ENCODE peak calls at places on chromosomes 1 and 21, in ten cellular contexts. S is uterus, P is heart left ventricle, Q is A549, Z is stomach, I is spleen, R is IMR-90, X is HCT116, G is sigmoid colon, A is suprapubic skin. F is an unnamed sample.

GRCh38 chr1:95041491-95042165 is 31.1 kb downstream of the ALG14 start:
- DNase-seq in G (peak), R (peak), P (peak), A (no peak), I (no peak), X (peak), S (peak), Q (peak), Z (peak), F (peak)

GRCh38 chr1:30450148-30450817 is 273.1 kb downstream of the MATN1 start:
- DNase-seq in I (peak), G (peak), P (no peak), Z (no peak), R (no peak), A (no peak), Q (no peak), S (no peak), X (no peak), F (no peak)

GRCh38 chr1:227765261-227766014 is 30.2 kb downstream of the SNAP47 start:
- DNase-seq in P (no peak), S (no peak), I (peak), Z (no peak), R (no peak), G (no peak), A (peak), X (no peak), Q (no peak), F (no peak)

GRCh38 chr21:45332981-45333582 is 45.4 kb upstream of the POFUT2 start:
- DNase-seq in A (no peak), Z (no peak), X (no peak), G (peak), P (no peak), R (no peak), I (peak), S (no peak), Q (no peak), F (no peak)

GRCh38 chr1:163528710-163529348 is 207.1 kb downstream of the NUF2 start:
- DNase-seq in S (peak), P (no peak), R (peak), Q (peak), Z (peak), I (no peak), G (no peak), X (peak), A (no peak), F (no peak)

GRCh38 chr21:29419422-29419821 is 120.7 kb downstream of the BACH1 start:
- DNase-seq in G (no peak), R (no peak), I (no peak), A (no peak), Q (no peak), P (no peak), X (no peak), Z (no peak), S (no peak), F (no peak)

GRCh38 chr1:69913967-69914366 is 291.4 kb downstream of the LRRC40 start:
- DNase-seq in P (peak), R (peak), A (no peak), G (no peak), Z (no peak), X (no peak), I (no peak), S (no peak), Q (no peak), F (no peak)

GRCh38 chr1:196302981-196303380 is 305.3 kb downstream of the KCNT2 start:
- DNase-seq in P (no peak), I (no peak), Q (no peak), X (no peak), G (no peak), R (no peak), Z (no peak), S (no peak), A (no peak), F (no peak)

GRCh38 chr1:156387899-156388813 is 19.1 kb downstream of the RHBG start:
- DNase-seq in G (no peak), P (no peak), R (no peak), Q (no peak), A (no peak), X (no peak), S (no peak), Z (no peak), I (no peak), F (no peak)

GRCh38 chr1:88140325-88140724 is 543.7 kb upstream of the PKN2 start:
- DNase-seq in Z (no peak), A (no peak), S (no peak), I (no peak), R (no peak), X (no peak), P (no peak), Q (no peak), G (no peak), F (no peak)

GRCh38 chr1:42692461-42692860 is 10.2 kb downstream of the YBX1 start:
- DNase-seq in R (no peak), G (no peak), Q (no peak), I (no peak), S (no peak), A (no peak), Z (no peak), P (no peak), X (no peak), F (no peak)

GRCh38 chr1:219548386-219548785 is 64.5 kb downstream of the ZC3H11B start:
- DNase-seq in Z (no peak), S (no peak), P (no peak), R (no peak), A (no peak), G (no peak), X (no peak), Q (no peak), I (no peak), F (no peak)

GRCh38 chr1:1569341-1569740 is 5.3 kb downstream of the SSU72 start:
- DNase-seq in P (no peak), G (no peak), Z (no peak), A (no peak), X (no peak), S (no peak), R (no peak), I (no peak), Q (no peak), F (no peak)

GRCh38 chr1:182784556-182785171 is 4.9 kb upstream of the NPL start:
- DNase-seq in S (no peak), Q (peak), G (no peak), A (no peak), R (peak), Z (no peak), P (no peak), I (no peak), X (peak), F (no peak)

GRCh38 chr1:247114351-247115140 is 10.4 kb upstream of the ZNF669 start:
- DNase-seq in I (no peak), P (no peak), R (no peak), Q (no peak), A (no peak), S (no peak), X (no peak), Z (no peak), G (no peak), F (no peak)

GRCh38 chr21:10272216-10272615 is 249.2 kb upstream of the TPTE start:
- DNase-seq in P (no peak), A (peak), S (no peak), Q (peak), X (no peak), G (no peak), R (no peak), Z (no peak), I (no peak), F (no peak)

GRCh38 chr1:19374926-19375325 is 62.8 kb downstream of the SLC66A1 start:
- DNase-seq in I (no peak), A (no peak), Q (no peak), S (no peak), Z (no peak), X (no peak), G (no peak), P (no peak), R (no peak), F (no peak)

GRCh38 chr1:158067651-158068050 is 74.2 kb downstream of the KIRREL1 start:
- DNase-seq in R (peak), X (no peak), I (no peak), A (no peak), G (peak), S (no peak), P (no peak), Z (no peak), Q (no peak), F (peak)

GRCh38 chr1:91777630-91778300 is 108.2 kb downstream of the TGFBR3 start:
- DNase-seq in S (no peak), Q (no peak), P (no peak), Z (no peak), G (no peak), I (no peak), A (no peak), X (no peak), R (no peak), F (no peak)

GRCh38 chr1:164716992-164717703 is 158.2 kb downstream of the PBX1 start:
- DNase-seq in G (no peak), I (no peak), A (no peak), S (no peak), R (peak), Z (no peak), P (no peak), Q (no peak), X (no peak), F (no peak)

GRCh38 chr21:32940079-32941014 is 85.4 kb upstream of the OLIG2 start:
- DNase-seq in P (peak), R (peak), I (no peak), A (peak), Z (peak), Q (peak), S (no peak), X (peak), G (no peak), F (peak)

GRCh38 chr1:31122101-31122735 is 56.7 kb upstream of the PUM1 start:
- DNase-seq in Q (no peak), X (no peak), G (no peak), Z (no peak), P (no peak), I (no peak), R (no peak), A (no peak), S (no peak), F (no peak)

GRCh38 chr1:40861227-40862003 is 748 bp downstream of the CITED4 start:
- DNase-seq in I (peak), A (no peak), S (peak), P (peak), Q (no peak), G (peak), Z (peak), X (no peak), R (peak), F (peak)

GRCh38 chr1:44417351-44418021 is 12.4 kb downstream of the RNF220 start:
- DNase-seq in A (no peak), Z (peak), R (no peak), I (peak), P (peak), G (no peak), X (no peak), S (no peak), Q (no peak), F (no peak)

GRCh38 chr1:28395181-28395580 is 25.6 kb downstream of the PHACTR4 start:
- DNase-seq in G (no peak), A (no peak), X (no peak), I (no peak), S (no peak), Z (no peak), P (no peak), Q (peak), R (peak), F (no peak)

GRCh38 chr1:228405979-228406265 is 713 bp downstream of the TRIM11 start:
- DNase-seq in S (no peak), G (no peak), Q (no peak), P (no peak), I (no peak), Z (no peak), X (no peak), A (no peak), R (peak), F (no peak)

GRCh38 chr1:240946926-240947325 is 335.0 kb upstream of the GREM2 start:
- DNase-seq in Z (no peak), R (peak), X (no peak), Q (peak), P (no peak), I (no peak), G (no peak), A (no peak), S (no peak), F (peak)

GRCh38 chr1:86823821-86824500 is 90.0 kb downstream of the SELENOF start:
- DNase-seq in Q (no peak), Z (no peak), S (no peak), I (no peak), G (no peak), X (no peak), A (no peak), R (no peak), P (no peak), F (no peak)

GRCh38 chr1:221891708-221892107 is 149.8 kb upstream of the DUSP10 start:
- DNase-seq in S (no peak), I (no peak), P (no peak), R (no peak), Q (no peak), Z (no peak), A (no peak), G (no peak), X (no peak), F (peak)

GRCh38 chr1:66446261-66447001 is 87.5 kb upstream of the SGIP1 start:
- DNase-seq in A (no peak), P (peak), X (peak), R (peak), G (no peak), I (no peak), Q (peak), Z (no peak), S (no peak), F (peak)

GRCh38 chr1:75275107-75275506 is 140.9 kb downstream of the LHX8 start:
- DNase-seq in Q (no peak), S (no peak), Z (no peak), I (no peak), X (no peak), P (no peak), R (no peak), A (no peak), G (no peak), F (no peak)

GRCh38 chr1:100538935-100539835 is 1.2 kb downstream of the GPR88 start:
- DNase-seq in Z (peak), R (peak), X (no peak), G (peak), P (no peak), I (peak), A (peak), Q (peak), S (no peak), F (peak)

GRCh38 chr1:47436304-47436978 is 1.4 kb upstream of the FOXD2 start:
- DNase-seq in I (peak), G (peak), Z (peak), A (no peak), Q (peak), S (peak), R (peak), P (peak), X (peak), F (peak)

GRCh38 chr21:41820384-41821080 is 53.7 kb upstream of the RIPK4 start:
- DNase-seq in Z (no peak), P (no peak), G (no peak), X (no peak), R (no peak), I (no peak), S (no peak), Q (no peak), A (no peak), F (no peak)

GRCh38 chr21:41819236-41819855 is 52.5 kb upstream of the RIPK4 start:
- DNase-seq in X (no peak), I (peak), Z (no peak), S (no peak), P (no peak), G (peak), A (no peak), Q (no peak), R (no peak), F (no peak)

GRCh38 chr21:41821756-41822431 is 55.0 kb upstream of the RIPK4 start:
- DNase-seq in R (no peak), G (peak), P (no peak), A (no peak), S (no peak), Z (no peak), Q (no peak), X (no peak), I (peak), F (no peak)

GRCh38 chr21:41819856-41820281 is 53.0 kb upstream of the RIPK4 start:
- DNase-seq in R (no peak), A (no peak), G (peak), S (no peak), Q (no peak), P (no peak), I (peak), Z (no peak), X (no peak), F (no peak)

DNA sequence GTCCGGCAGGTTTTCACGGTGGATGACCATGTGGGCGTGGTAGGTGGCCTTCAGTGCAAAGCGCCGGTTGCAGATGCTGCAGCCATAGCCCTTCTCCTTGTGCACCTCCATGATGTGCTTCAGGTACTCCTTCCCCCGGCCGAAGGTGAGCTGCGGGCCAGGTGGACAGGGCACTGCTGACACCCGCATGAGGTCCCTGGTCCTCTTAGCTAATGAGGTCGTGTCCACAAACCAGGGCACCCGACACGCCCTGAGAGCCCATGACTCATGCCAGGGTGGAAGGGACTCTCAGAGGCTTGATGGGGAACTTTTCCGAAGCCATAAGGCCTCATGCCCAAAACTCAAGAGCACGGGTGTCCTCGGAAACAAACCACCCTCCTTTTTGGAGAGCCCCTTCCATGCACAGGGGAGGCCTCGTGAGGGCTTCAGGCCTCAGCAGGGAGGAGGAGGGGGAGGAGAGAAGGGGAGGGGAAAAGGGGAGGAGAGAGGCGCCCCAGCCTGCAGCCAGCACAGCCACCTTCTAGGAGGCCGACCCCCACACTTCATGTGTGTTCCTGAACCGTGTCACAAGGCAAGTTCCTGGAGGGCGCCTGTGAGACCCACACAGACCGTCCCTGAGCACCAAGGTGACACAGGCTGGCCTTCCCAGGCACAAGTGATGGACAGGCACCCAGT is 54.4 kb upstream of the RIPK4 start:
- DNase-seq in A (no peak), S (no peak), R (no peak), P (no peak), Z (no peak), I (peak), Q (no peak), G (peak), X (no peak), F (no peak)
- H3K27ac ChIP-seq in A (no peak), S (no peak), R (no peak), P (no peak), Z (no peak), I (no peak), Q (no peak), G (no peak), X (no peak), F (no peak)

DNA sequence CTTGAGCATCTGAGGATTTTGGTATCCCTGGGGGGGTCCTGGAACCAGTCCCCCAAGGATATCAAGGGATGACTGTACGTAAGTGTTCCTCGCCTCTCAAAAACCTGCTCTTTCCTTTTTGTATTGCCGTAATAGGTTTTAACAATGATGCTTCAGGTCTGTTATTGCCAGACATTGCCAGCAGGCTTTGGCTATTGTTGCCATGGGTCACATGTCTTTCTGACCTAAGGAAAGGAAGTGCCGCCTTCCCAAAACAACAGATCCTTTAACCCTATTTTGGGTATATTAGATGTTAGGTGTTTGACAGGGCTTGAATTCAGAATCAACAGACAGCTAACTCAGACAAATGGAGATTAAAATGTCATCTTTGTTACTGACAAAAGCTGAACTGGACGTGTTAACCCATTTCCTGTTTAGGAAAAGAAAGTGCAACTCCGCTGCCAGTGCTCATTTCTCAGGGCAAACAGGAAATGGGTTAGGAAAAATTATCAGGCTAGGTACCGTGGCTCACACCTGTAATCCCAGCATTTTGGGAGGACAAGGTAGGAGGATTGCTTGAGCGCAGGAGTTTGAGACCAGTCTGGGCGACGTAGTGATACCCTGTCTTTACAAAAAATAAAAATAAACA is 12.4 kb upstream of the PRPF38B start:
- DNase-seq in S (no peak), I (no peak), G (no peak), R (no peak), Q (no peak), X (no peak), Z (no peak), P (no peak), A (no peak), F (no peak)
- H3K4me3 ChIP-seq in S (no peak), I (no peak), G (no peak), R (no peak), Q (no peak), X (no peak), Z (no peak), P (peak), A (no peak), F (no peak)

GRCh38 chr1:242081446-242081845 is 82.5 kb upstream of the MAP1LC3C start:
- DNase-seq in X (no peak), I (no peak), S (no peak), P (no peak), R (no peak), Q (no peak), G (no peak), Z (no peak), A (no peak), F (no peak)
- TF ChIP-seq POLR2A in X (no peak), I (no peak), S (no peak), P (no peak), R (no peak), Q (no peak), G (no peak), Z (no peak), A (no peak), F (no peak)

DNA sequence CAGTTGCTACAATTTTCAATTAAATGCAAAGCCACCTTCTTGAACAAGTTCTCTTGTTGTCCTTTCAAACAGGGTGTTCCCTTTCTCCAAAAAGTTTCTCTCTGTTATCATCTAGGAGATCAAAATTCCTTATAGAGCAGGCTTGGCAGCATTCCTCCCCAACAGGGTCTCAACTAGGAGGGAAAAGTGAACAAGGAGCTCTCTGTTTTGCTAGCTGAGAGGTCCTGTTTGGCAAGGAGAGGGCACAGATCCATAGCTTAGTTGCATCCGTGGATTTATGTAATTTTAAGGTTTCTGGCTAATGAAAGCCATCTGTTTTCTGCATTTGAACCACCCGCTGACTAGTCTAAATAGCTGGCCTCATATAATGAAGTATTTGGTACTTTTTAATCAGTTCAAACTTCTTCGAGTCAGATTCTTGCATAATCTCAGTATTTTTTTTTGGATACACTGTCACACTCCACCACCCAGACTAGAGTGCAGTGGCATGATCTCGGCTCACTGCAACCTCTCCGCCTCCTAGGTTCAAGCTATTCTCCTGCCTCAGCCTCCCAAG is 54.0 kb downstream of the APP start:
- DNase-seq in Z (no peak), X (no peak), G (no peak), A (no peak), S (no peak), Q (no peak), R (peak), I (no peak), P (no peak), F (no peak)
- H3K27ac ChIP-seq in Z (no peak), X (no peak), G (peak), A (peak), S (peak), Q (no peak), R (peak), I (no peak), P (peak), F (no peak)

DNA sequence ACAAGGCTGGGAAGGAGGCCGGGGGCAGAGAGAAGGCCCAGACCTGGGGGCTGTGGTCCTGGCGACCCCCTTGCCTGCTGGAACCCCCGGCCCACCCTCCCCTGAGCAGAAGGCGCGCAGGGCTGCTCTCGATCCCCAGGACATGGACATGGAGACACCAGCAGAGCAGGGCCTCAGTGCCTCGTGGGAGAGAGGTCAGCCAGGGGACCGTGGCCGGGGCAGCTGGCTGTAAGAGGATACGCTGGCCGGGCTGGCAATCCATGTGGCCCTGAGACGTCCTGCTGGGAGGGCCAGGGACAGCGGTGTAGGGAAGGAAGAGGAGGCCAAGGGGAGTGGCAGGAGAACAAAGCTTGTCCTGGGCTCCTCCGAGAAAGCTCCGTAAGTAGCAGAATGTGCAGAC is 132.2 kb downstream of the CASZ1 start:
- DNase-seq in I (peak), Q (no peak), S (no peak), P (no peak), R (no peak), X (no peak), G (no peak), A (no peak), Z (peak), F (peak)
- H3K4me3 ChIP-seq in I (no peak), Q (no peak), S (no peak), P (no peak), R (no peak), X (no peak), G (peak), A (no peak), Z (no peak), F (no peak)